ENCODE peak calls at places on chromosomes 12 and 14, in seven cellular contexts. One of them, this sample, is unnamed.

GRCh38 chr14:105419305-105420091 is at the start of gene MTA1:
- DNase-seq in transverse colon: peak; percentile 54
- DNase-seq in right lobe of liver: no peak
- DNase-seq in left lung: no peak
- DNase-seq in tibial artery: no peak
- DNase-seq in IMR-90: peak; percentile 8
- DNase-seq in neural progenitor cell: peak; percentile 83
- DNase-seq in this sample: no peak

GRCh38 chr12:52984136-52984535 is 22.1 kb upstream of the EIF4B start:
- DNase-seq in tibial artery: no peak
- DNase-seq in right lobe of liver: no peak
- DNase-seq in left lung: no peak
- DNase-seq in neural progenitor cell: no peak
- DNase-seq in transverse colon: no peak
- DNase-seq in IMR-90: no peak
- DNase-seq in this sample: no peak

GRCh38 chr14:62988967-62989366 is 56.3 kb downstream of the KCNH5 start:
- DNase-seq in IMR-90: peak; percentile 28
- DNase-seq in neural progenitor cell: no peak
- DNase-seq in tibial artery: no peak
- DNase-seq in right lobe of liver: no peak
- DNase-seq in left lung: no peak
- DNase-seq in transverse colon: no peak
- DNase-seq in this sample: no peak

GRCh38 chr14:31660191-31660590 is 99.0 kb downstream of the NUBPL start:
- DNase-seq in neural progenitor cell: no peak
- DNase-seq in right lobe of liver: no peak
- DNase-seq in tibial artery: no peak
- DNase-seq in transverse colon: no peak
- DNase-seq in IMR-90: no peak
- DNase-seq in left lung: no peak
- DNase-seq in this sample: no peak

GRCh38 chr14:72525087-72525909 is 368.6 kb downstream of the DPF3 start:
- DNase-seq in neural progenitor cell: no peak
- DNase-seq in tibial artery: no peak
- DNase-seq in transverse colon: no peak
- DNase-seq in right lobe of liver: no peak
- DNase-seq in IMR-90: no peak
- DNase-seq in left lung: no peak
- DNase-seq in this sample: no peak

GRCh38 chr12:42539696-42540095 is 49.9 kb downstream of the PRICKLE1 start:
- DNase-seq in right lobe of liver: no peak
- DNase-seq in transverse colon: no peak
- DNase-seq in neural progenitor cell: no peak
- DNase-seq in tibial artery: no peak
- DNase-seq in left lung: no peak
- DNase-seq in IMR-90: no peak
- DNase-seq in this sample: no peak

GRCh38 chr14:58469309-58469708 is 41.8 kb downstream of the KIAA0586 start:
- DNase-seq in neural progenitor cell: no peak
- DNase-seq in tibial artery: no peak
- DNase-seq in transverse colon: no peak
- DNase-seq in right lobe of liver: no peak
- DNase-seq in left lung: no peak
- DNase-seq in IMR-90: no peak
- DNase-seq in this sample: no peak

GRCh38 chr12:117012189-117012805 is 86.9 kb downstream of the TESC start:
- DNase-seq in tibial artery: no peak
- DNase-seq in transverse colon: no peak
- DNase-seq in left lung: no peak
- DNase-seq in right lobe of liver: no peak
- DNase-seq in neural progenitor cell: no peak
- DNase-seq in IMR-90: peak; percentile 41
- DNase-seq in this sample: no peak

GRCh38 chr12:24742378-24742777 is 206.5 kb downstream of the BCAT1 start:
- DNase-seq in transverse colon: peak; percentile 41
- DNase-seq in neural progenitor cell: no peak
- DNase-seq in IMR-90: no peak
- DNase-seq in left lung: peak; percentile 64
- DNase-seq in tibial artery: peak; percentile 64
- DNase-seq in right lobe of liver: no peak
- DNase-seq in this sample: no peak

GRCh38 chr12:72141381-72141780 is 130.8 kb upstream of the TRHDE start:
- DNase-seq in transverse colon: no peak
- DNase-seq in tibial artery: no peak
- DNase-seq in right lobe of liver: no peak
- DNase-seq in neural progenitor cell: no peak
- DNase-seq in IMR-90: peak; percentile 28
- DNase-seq in left lung: no peak
- DNase-seq in this sample: no peak

GRCh38 chr12:44972746-44973421 is 78.0 kb downstream of the DBX2 start:
- DNase-seq in IMR-90: no peak
- DNase-seq in right lobe of liver: no peak
- DNase-seq in left lung: no peak
- DNase-seq in transverse colon: no peak
- DNase-seq in neural progenitor cell: peak; percentile 70
- DNase-seq in tibial artery: no peak
- DNase-seq in this sample: no peak

GRCh38 chr14:91241848-91242247 is 2.7 kb downstream of the GPR68 start:
- DNase-seq in transverse colon: no peak
- DNase-seq in tibial artery: no peak
- DNase-seq in IMR-90: no peak
- DNase-seq in neural progenitor cell: no peak
- DNase-seq in left lung: no peak
- DNase-seq in right lobe of liver: no peak
- DNase-seq in this sample: no peak

GRCh38 chr12:47216150-47216677 is 136.5 kb upstream of the AMIGO2 start:
- DNase-seq in IMR-90: no peak
- DNase-seq in neural progenitor cell: no peak
- DNase-seq in left lung: peak; percentile 74
- DNase-seq in right lobe of liver: no peak
- DNase-seq in tibial artery: no peak
- DNase-seq in transverse colon: peak; percentile 59
- DNase-seq in this sample: no peak

GRCh38 chr14:55180434-55180833 is 11.0 kb downstream of the DLGAP5 start:
- DNase-seq in left lung: no peak
- DNase-seq in tibial artery: no peak
- DNase-seq in neural progenitor cell: no peak
- DNase-seq in transverse colon: no peak
- DNase-seq in IMR-90: peak; percentile 38
- DNase-seq in right lobe of liver: no peak
- DNase-seq in this sample: no peak

GRCh38 chr12:121939190-121939589 is 20.8 kb downstream of the CFAP251 start:
- DNase-seq in transverse colon: peak; percentile 20
- DNase-seq in right lobe of liver: no peak
- DNase-seq in left lung: no peak
- DNase-seq in tibial artery: no peak
- DNase-seq in neural progenitor cell: no peak
- DNase-seq in IMR-90: no peak
- DNase-seq in this sample: no peak

GRCh38 chr12:11726659-11727058 is 77.2 kb downstream of the ETV6 start:
- DNase-seq in transverse colon: no peak
- DNase-seq in right lobe of liver: no peak
- DNase-seq in neural progenitor cell: no peak
- DNase-seq in left lung: no peak
- DNase-seq in tibial artery: no peak
- DNase-seq in IMR-90: no peak
- DNase-seq in this sample: no peak
- H3K4me1 ChIP-seq in transverse colon: peaks cover 96% of the 10 kb centered on the region
- H3K4me1 ChIP-seq in right lobe of liver: peaks cover 27% of the 10 kb centered on the region
- H3K4me1 ChIP-seq in neural progenitor cell: peaks cover 16% of the 10 kb centered on the region
- H3K4me1 ChIP-seq in left lung: peaks cover 6% of the 10 kb centered on the region
- H3K4me1 ChIP-seq in tibial artery: peaks cover 94% of the 10 kb centered on the region
- H3K4me1 ChIP-seq in IMR-90: peaks cover 19% of the 10 kb centered on the region
- H3K4me1 ChIP-seq in this sample: peaks cover 74% of the 10 kb centered on the region

GRCh38 chr12:50567926-50568325 is 63.1 kb downstream of the DIP2B start:
- DNase-seq in left lung: no peak
- DNase-seq in IMR-90: peak; percentile 63
- DNase-seq in tibial artery: no peak
- DNase-seq in neural progenitor cell: no peak
- DNase-seq in transverse colon: no peak
- DNase-seq in right lobe of liver: no peak
- DNase-seq in this sample: no peak
- H3K27ac ChIP-seq in left lung: peak overlapping the region; percentile 66
- H3K27ac ChIP-seq in IMR-90: peak overlapping the region; percentile 36
- H3K27ac ChIP-seq in tibial artery: peak overlapping the region; percentile 30
- H3K27ac ChIP-seq in neural progenitor cell: peak overlapping the region; percentile 86
- H3K27ac ChIP-seq in transverse colon: peak overlapping the region; percentile 72
- H3K27ac ChIP-seq in right lobe of liver: peak overlapping the region; percentile 71
- H3K27ac ChIP-seq in this sample: peak overlapping the region; percentile 34

GRCh38 chr12:26124491-26125450 is at the start of gene BHLHE41:
- DNase-seq in right lobe of liver: peak; percentile 61
- DNase-seq in left lung: peak; percentile 75
- DNase-seq in transverse colon: peak; percentile 85
- DNase-seq in IMR-90: peak; percentile 36
- DNase-seq in neural progenitor cell: peak; percentile 76
- DNase-seq in tibial artery: peak; percentile 85
- DNase-seq in this sample: peak; percentile 21

GRCh38 chr12:26127404-26127803 is 2.6 kb upstream of the BHLHE41 start:
- DNase-seq in transverse colon: no peak
- DNase-seq in neural progenitor cell: no peak
- DNase-seq in right lobe of liver: no peak
- DNase-seq in IMR-90: no peak
- DNase-seq in tibial artery: no peak
- DNase-seq in left lung: no peak
- DNase-seq in this sample: no peak

GRCh38 chr12:26128180-26128579 is 3.3 kb upstream of the BHLHE41 start:
- DNase-seq in left lung: no peak
- DNase-seq in right lobe of liver: no peak
- DNase-seq in IMR-90: no peak
- DNase-seq in tibial artery: no peak
- DNase-seq in neural progenitor cell: no peak
- DNase-seq in transverse colon: no peak
- DNase-seq in this sample: no peak

GRCh38 chr12:26125451-26126339 is 858 bp upstream of the BHLHE41 start:
- DNase-seq in right lobe of liver: peak; percentile 73
- DNase-seq in IMR-90: peak; percentile 73
- DNase-seq in neural progenitor cell: peak; percentile 82
- DNase-seq in transverse colon: peak; percentile 83
- DNase-seq in left lung: peak; percentile 75
- DNase-seq in tibial artery: peak; percentile 78
- DNase-seq in this sample: peak; percentile 16

DNA sequence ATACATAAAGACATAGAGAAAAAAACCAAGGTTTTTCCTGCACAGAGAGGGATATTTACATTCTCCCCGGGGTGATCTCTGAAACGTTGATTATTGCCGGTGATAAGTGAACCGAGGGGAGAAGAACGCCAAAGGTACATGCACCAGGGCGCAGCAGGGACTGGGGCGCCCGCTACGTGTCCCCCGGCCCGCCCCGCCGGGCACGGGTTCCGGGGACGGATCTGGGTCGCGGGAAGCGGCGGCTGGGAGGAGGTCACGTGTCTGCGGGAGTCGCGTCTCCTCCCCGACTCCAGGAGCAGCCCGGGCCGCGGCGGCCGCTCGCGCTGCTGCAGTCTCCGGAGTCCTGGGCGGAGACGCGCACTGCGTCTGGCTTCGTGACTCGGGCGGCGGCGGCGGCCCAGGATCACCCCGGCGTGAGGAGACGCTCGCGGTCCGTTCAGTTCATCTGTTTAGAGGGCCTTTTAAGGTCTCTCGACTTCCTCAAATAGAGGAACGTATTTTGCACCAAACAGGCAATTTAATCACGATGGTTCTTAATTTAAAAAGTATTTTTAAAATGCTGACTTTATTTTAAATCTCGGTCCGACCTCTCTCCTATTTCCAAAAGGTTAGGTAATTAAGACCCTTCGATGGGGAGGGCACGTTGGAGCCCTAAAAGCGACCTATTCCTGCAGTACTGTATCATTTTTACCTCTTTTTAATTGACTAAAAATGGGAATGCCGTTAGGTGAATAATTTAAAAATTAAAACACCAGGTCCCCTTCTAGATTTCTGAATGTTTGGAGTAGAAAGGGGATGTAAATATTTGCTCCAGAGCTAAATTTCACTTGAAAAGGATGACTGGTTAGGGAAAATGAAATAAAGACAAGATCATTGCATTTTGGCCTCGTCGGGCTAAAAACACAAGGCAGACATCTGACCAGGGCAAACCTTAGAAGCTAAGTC is 1.8 kb upstream of the BHLHE41 start:
- DNase-seq in IMR-90: peak; percentile 80
- DNase-seq in right lobe of liver: peak; percentile 75
- DNase-seq in neural progenitor cell: peak; percentile 94
- DNase-seq in transverse colon: peak; percentile 87
- DNase-seq in left lung: peak; percentile 88
- DNase-seq in tibial artery: peak; percentile 86
- DNase-seq in this sample: peak; percentile 34
- TF ChIP-seq CTCF in IMR-90: no peak
- TF ChIP-seq CTCF in right lobe of liver: no peak
- TF ChIP-seq CTCF in neural progenitor cell: no peak
- TF ChIP-seq CTCF in transverse colon: peak; percentile 7
- TF ChIP-seq CTCF in left lung: peak; percentile 19
- TF ChIP-seq CTCF in tibial artery: no peak
- TF ChIP-seq CTCF in this sample: no peak

DNA sequence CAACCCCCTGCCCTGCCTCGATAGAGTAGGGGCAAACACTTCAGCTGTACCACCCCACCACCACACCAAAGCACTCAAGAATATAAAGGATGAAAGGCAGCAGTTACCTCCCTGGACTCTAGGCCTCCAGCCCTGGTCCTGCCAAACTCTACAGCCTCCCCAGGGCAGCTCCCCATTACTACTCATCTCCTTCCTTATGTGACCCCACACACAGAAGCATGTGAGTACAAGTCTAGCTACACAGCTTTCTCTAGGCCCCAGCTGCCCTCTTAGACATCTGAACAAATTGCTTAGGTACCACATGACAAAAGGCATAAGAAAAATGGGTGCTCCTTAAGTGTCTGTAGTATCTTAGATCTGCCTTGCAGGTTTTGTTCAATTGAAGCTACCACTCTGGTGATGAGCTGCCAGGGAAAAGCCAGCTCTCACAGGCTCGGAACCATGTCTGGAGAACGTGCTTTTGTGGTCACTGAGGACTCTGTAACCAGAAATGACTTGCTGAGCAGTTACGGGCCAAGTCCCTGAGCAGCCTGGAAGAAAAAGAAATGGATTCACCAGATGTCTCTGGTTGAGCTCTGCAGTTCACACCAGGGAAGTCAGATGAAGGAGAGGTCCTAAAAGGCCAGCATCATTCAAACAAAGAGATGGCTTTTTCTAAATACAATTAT is 32.8 kb downstream of the FMNL3 start:
- DNase-seq in IMR-90: peak; percentile 41
- DNase-seq in transverse colon: no peak
- DNase-seq in neural progenitor cell: no peak
- DNase-seq in tibial artery: no peak
- DNase-seq in left lung: no peak
- DNase-seq in right lobe of liver: no peak
- DNase-seq in this sample: no peak
- H3K4me1 ChIP-seq in IMR-90: peaks cover 37% of the 10 kb centered on the region
- H3K4me1 ChIP-seq in transverse colon: peaks cover 54% of the 10 kb centered on the region
- H3K4me1 ChIP-seq in neural progenitor cell: peaks cover 26% of the 10 kb centered on the region
- H3K4me1 ChIP-seq in tibial artery: peaks cover 55% of the 10 kb centered on the region
- H3K4me1 ChIP-seq in left lung: peaks cover 45% of the 10 kb centered on the region
- H3K4me1 ChIP-seq in right lobe of liver: peaks cover 2% of the 10 kb centered on the region
- H3K4me1 ChIP-seq in this sample: peaks cover 43% of the 10 kb centered on the region

This sample was measured in esophagus squamous epithelium.